ENCODE peak calls at places on chromosomes 12 and 14, in ten cellular contexts. B is left ventricle myocardium inferior; H is fibroblast of lung; Q is left cardiac atrium; G is MM.1S; S is ELF-1; M is A172; A is anterior cingulate cortex; J is mesendoderm; K is stimulated activated CD8-positive, alpha-beta memory T cell treated with anti-CD3 and anti-CD28 coated beads, Interleukin-7, amount 100 ng/mL, for 1 hour. D is an unnamed sample.

GRCh38 chr14:89365071-89365801 is 51.8 kb downstream of the FOXN3 start:
- DNase-seq in B (no peak), H (peak; percentile 15), Q (no peak), G (peak; percentile 6), S (no peak), M (no peak), A (no peak), J (no peak), K (peak; percentile 26), D (no peak)

GRCh38 chr12:107560194-107560905 is 125.2 kb upstream of the PWP1 start:
- DNase-seq in B (no peak), H (no peak), Q (no peak), G (no peak), S (peak; percentile 40), M (no peak), A (no peak), J (peak; percentile 84), K (no peak), D (no peak)

GRCh38 chr12:132178801-132179401 is 34.6 kb downstream of the NOC4L start:
- DNase-seq in B (no peak), H (no peak), Q (no peak), G (no peak), S (no peak), M (no peak), A (no peak), J (no peak), K (no peak), D (no peak)

GRCh38 chr14:102885686-102886447 is 36.6 kb upstream of the AMN start:
- DNase-seq in B (no peak), H (no peak), Q (no peak), G (no peak), S (no peak), M (no peak), A (no peak), J (peak; percentile 5), K (no peak), D (no peak)

GRCh38 chr14:49310298-49310697 is 275.9 kb downstream of the RPS29 start:
- DNase-seq in B (no peak), H (no peak), Q (no peak), G (no peak), S (peak; percentile 1), M (no peak), A (no peak), J (peak; percentile 26), K (no peak), D (no peak)

GRCh38 chr14:49623941-49624806 is 3.6 kb downstream of the MGAT2 start:
- DNase-seq in B (no peak), H (no peak), Q (no peak), G (peak; percentile 57), S (no peak), M (no peak), A (no peak), J (no peak), K (no peak), D (peak; percentile 38)

GRCh38 chr12:4051616-4052015 is 178.4 kb upstream of the PARP11 start:
- DNase-seq in B (no peak), H (no peak), Q (no peak), G (no peak), S (no peak), M (no peak), A (no peak), J (no peak), K (no peak), D (no peak)

GRCh38 chr14:76006253-76006652 is 20.7 kb downstream of the IFT43 start:
- DNase-seq in B (no peak), H (no peak), Q (no peak), G (no peak), S (no peak), M (no peak), A (no peak), J (no peak), K (no peak), D (no peak)

GRCh38 chr14:63431466-63431865 is 111.7 kb downstream of the PPP2R5E start:
- DNase-seq in B (no peak), H (no peak), Q (no peak), G (no peak), S (no peak), M (no peak), A (no peak), J (no peak), K (no peak), D (no peak)

GRCh38 chr12:47753021-47754001 is 5.4 kb downstream of the RAPGEF3 start:
- DNase-seq in B (peak; percentile 88), H (no peak), Q (peak; percentile 86), G (no peak), S (peak; percentile 85), M (peak; percentile 77), A (peak; percentile 42), J (peak; percentile 96), K (no peak), D (peak; percentile 64)

GRCh38 chr14:71355324-71356201 is 448.3 kb downstream of the PCNX1 start:
- DNase-seq in B (no peak), H (peak; percentile 92), Q (peak; percentile 26), G (no peak), S (no peak), M (no peak), A (no peak), J (no peak), K (no peak), D (peak; percentile 71)

GRCh38 chr12:131591714-131592709 is 118.9 kb upstream of the SFSWAP start:
- DNase-seq in B (no peak), H (no peak), Q (no peak), G (no peak), S (no peak), M (no peak), A (no peak), J (no peak), K (no peak), D (no peak)

GRCh38 chr12:57523706-57524614 is 1.3 kb downstream of the MBD6 start:
- DNase-seq in B (no peak), H (no peak), Q (no peak), G (peak; percentile 5), S (no peak), M (no peak), A (no peak), J (no peak), K (no peak), D (no peak)

GRCh38 chr14:23558363-23559009 is 2.4 kb downstream of the THTPA start:
- DNase-seq in B (no peak), H (no peak), Q (no peak), G (no peak), S (no peak), M (no peak), A (no peak), J (no peak), K (no peak), D (no peak)

GRCh38 chr12:3120701-3121100 is 43.5 kb downstream of the TSPAN9 start:
- DNase-seq in B (no peak), H (no peak), Q (no peak), G (no peak), S (no peak), M (no peak), A (no peak), J (no peak), K (no peak), D (no peak)

GRCh38 chr12:29944269-29945000 is 160.7 kb upstream of the TMTC1 start:
- DNase-seq in B (no peak), H (peak; percentile 6), Q (no peak), G (no peak), S (no peak), M (no peak), A (no peak), J (no peak), K (no peak), D (no peak)

GRCh38 chr12:117457189-117457588 is 95.8 kb upstream of the NOS1 start:
- DNase-seq in B (no peak), H (no peak), Q (no peak), G (no peak), S (no peak), M (no peak), A (no peak), J (no peak), K (no peak), D (no peak)

GRCh38 chr14:104977681-104978647 is at the start of gene AHNAK2:
- DNase-seq in B (peak; percentile 78), H (peak; percentile 70), Q (peak; percentile 89), G (no peak), S (peak; percentile 79), M (peak; percentile 45), A (no peak), J (peak; percentile 87), K (no peak), D (peak; percentile 77)

GRCh38 chr12:10211101-10211974 is 1.3 kb upstream of the GABARAPL1 start:
- DNase-seq in B (no peak), H (no peak), Q (no peak), G (no peak), S (peak; percentile 28), M (peak; percentile 49), A (no peak), J (no peak), K (no peak), D (peak; percentile 11)

GRCh38 chr12:127926004-127926403 is 341.0 kb upstream of the TMEM132C start:
- DNase-seq in B (no peak), H (no peak), Q (peak; percentile 51), G (no peak), S (peak; percentile 53), M (peak; percentile 30), A (peak; percentile 22), J (peak; percentile 67), K (no peak), D (no peak)

GRCh38 chr12:110546339-110546738 is 36.8 kb downstream of the PPTC7 start:
- DNase-seq in B (no peak), H (peak; percentile 93), Q (no peak), G (no peak), S (no peak), M (peak; percentile 90), A (no peak), J (no peak), K (no peak), D (peak; percentile 84)

GRCh38 chr12:128543971-128544370 is 277.0 kb downstream of the TMEM132C start:
- DNase-seq in B (no peak), H (no peak), Q (no peak), G (no peak), S (no peak), M (no peak), A (no peak), J (no peak), K (no peak), D (no peak)

GRCh38 chr12:114820773-114821172 is 136.8 kb upstream of the TBX3 start:
- DNase-seq in B (no peak), H (no peak), Q (no peak), G (no peak), S (no peak), M (no peak), A (no peak), J (no peak), K (no peak), D (no peak)

GRCh38 chr14:75566321-75566720 is 12.1 kb upstream of the FLVCR2 start:
- DNase-seq in B (no peak), H (no peak), Q (no peak), G (no peak), S (no peak), M (no peak), A (no peak), J (no peak), K (no peak), D (no peak)

GRCh38 chr12:67592228-67593011 is 56.1 kb upstream of the DYRK2 start:
- DNase-seq in B (no peak), H (peak; percentile 74), Q (no peak), G (peak; percentile 72), S (no peak), M (peak; percentile 63), A (no peak), J (no peak), K (no peak), D (peak; percentile 73)

GRCh38 chr12:113310489-113310888 is 24.4 kb downstream of the SLC8B1 start:
- DNase-seq in B (no peak), H (no peak), Q (no peak), G (no peak), S (no peak), M (no peak), A (no peak), J (peak; percentile 72), K (no peak), D (peak; percentile 29)

GRCh38 chr14:52402812-52403526 is 88.9 kb downstream of the PTGER2 start:
- DNase-seq in B (no peak), H (peak; percentile 56), Q (no peak), G (no peak), S (no peak), M (no peak), A (no peak), J (no peak), K (no peak), D (no peak)

GRCh38 chr14:51576112-51576420 is 75.6 kb upstream of the FRMD6 start:
- DNase-seq in B (no peak), H (no peak), Q (no peak), G (no peak), S (peak; percentile 76), M (no peak), A (no peak), J (peak; percentile 83), K (no peak), D (no peak)

D was measured in NCI-H226.